ENCODE peak calls at places on chromosomes 12 and 14, in ten cellular contexts. Q, G, X, U, N, J, L, T, W and M are unnamed samples.

GRCh38 chr12:40726366-40726765 is 34.1 kb downstream of the CNTN1 start:
- DNase-seq in T (no peak), Q (no peak), J (no peak), L (no peak), N (no peak), X (no peak), U (no peak), G (no peak), W (no peak), M (no peak)

GRCh38 chr14:94153750-94154350 is 20.3 kb upstream of the PPP4R4 start:
- DNase-seq in J (no peak), U (no peak), T (no peak), X (no peak), L (no peak), W (no peak), G (no peak), N (no peak), Q (no peak), M (no peak)

GRCh38 chr12:26798013-26798412 is 35.0 kb downstream of the ITPR2 start:
- DNase-seq in L (peak), N (no peak), U (no peak), T (no peak), X (peak), W (no peak), J (no peak), Q (no peak), G (no peak), M (no peak)

GRCh38 chr14:77543637-77544334 is 45.2 kb upstream of the ISM2 start:
- DNase-seq in T (no peak), W (no peak), L (peak), J (no peak), U (no peak), N (no peak), Q (no peak), X (peak), G (no peak), M (no peak)

GRCh38 chr12:132160016-132160415 is 15.8 kb downstream of the NOC4L start:
- DNase-seq in T (no peak), L (no peak), J (peak), W (peak), Q (no peak), U (no peak), N (no peak), X (no peak), G (no peak), M (peak)

GRCh38 chr12:6273931-6274687 is 36.4 kb upstream of the PLEKHG6 start:
- DNase-seq in W (no peak), G (no peak), Q (no peak), X (no peak), J (no peak), N (no peak), T (no peak), L (no peak), U (no peak), M (no peak)

GRCh38 chr12:15563683-15564082 is 225.5 kb downstream of the EPS8 start:
- DNase-seq in J (no peak), U (peak), G (no peak), W (no peak), L (peak), Q (no peak), T (no peak), N (peak), X (peak), M (peak)

GRCh38 chr12:109601557-109601956 is 28.0 kb downstream of the MVK start:
- DNase-seq in J (no peak), U (no peak), L (no peak), G (no peak), Q (no peak), N (no peak), X (no peak), T (no peak), W (no peak), M (no peak)

GRCh38 chr14:50085570-50086315 is 30.6 kb downstream of the VCPKMT start:
- DNase-seq in X (peak), J (no peak), U (peak), Q (no peak), N (peak), L (peak), T (no peak), W (no peak), G (no peak), M (no peak)

GRCh38 chr14:62800577-62800976 is 244.7 kb downstream of the KCNH5 start:
- DNase-seq in N (no peak), G (no peak), X (no peak), J (no peak), Q (no peak), W (no peak), U (no peak), T (no peak), L (no peak), M (no peak)

GRCh38 chr14:60324837-60325236 is 75.8 kb downstream of the PPM1A start:
- DNase-seq in U (no peak), T (no peak), X (no peak), N (no peak), L (no peak), J (no peak), W (no peak), Q (no peak), G (no peak), M (no peak)

GRCh38 chr12:23005387-23005786 is 380.4 kb downstream of the ETNK1 start:
- DNase-seq in J (no peak), X (no peak), N (no peak), U (no peak), T (no peak), G (no peak), L (no peak), W (no peak), Q (no peak), M (no peak)

GRCh38 chr14:73494593-73494992 is 3.9 kb downstream of the RIOX1 start:
- DNase-seq in N (no peak), L (no peak), T (no peak), Q (no peak), J (no peak), X (no peak), W (no peak), G (no peak), U (no peak), M (no peak)

GRCh38 chr14:33990790-33991189 is 39.9 kb upstream of the EGLN3 start:
- DNase-seq in X (no peak), W (no peak), G (no peak), Q (no peak), T (no peak), J (no peak), N (no peak), L (no peak), U (no peak), M (no peak)

GRCh38 chr12:51751657-51752056 is 96.9 kb downstream of the FIGNL2 start:
- DNase-seq in U (no peak), L (peak), W (no peak), J (no peak), Q (no peak), N (no peak), T (no peak), G (peak), X (no peak), M (no peak)

GRCh38 chr12:107457536-107457935 is 228.1 kb upstream of the PWP1 start:
- DNase-seq in J (no peak), X (no peak), W (no peak), N (no peak), U (no peak), G (no peak), L (no peak), T (no peak), Q (no peak), M (no peak)

GRCh38 chr14:55780156-55780946 is 200.3 kb downstream of the KTN1 start:
- DNase-seq in J (no peak), G (peak), Q (no peak), T (no peak), U (peak), W (no peak), L (peak), N (peak), X (peak), M (no peak)

GRCh38 chr12:98646165-98646764 is 1.2 kb downstream of the APAF1 start:
- DNase-seq in X (peak), N (no peak), W (no peak), J (no peak), U (peak), G (no peak), T (no peak), L (peak), Q (no peak), M (no peak)

GRCh38 chr14:21825147-21825743 is 151.6 kb upstream of the OR4E1 start:
- DNase-seq in U (peak), L (peak), G (no peak), T (no peak), J (peak), N (no peak), Q (no peak), X (no peak), W (peak), M (no peak)

GRCh38 chr12:10175849-10176641 is 2.8 kb upstream of the TMEM52B start:
- DNase-seq in W (no peak), N (no peak), G (no peak), J (no peak), X (no peak), T (no peak), Q (no peak), U (peak), L (no peak), M (no peak)

GRCh38 chr14:97813556-97813955 is 1016.4 kb downstream of the VRK1 start:
- DNase-seq in L (no peak), N (no peak), U (no peak), W (no peak), Q (no peak), T (no peak), J (no peak), X (no peak), G (no peak), M (no peak)

GRCh38 chr14:50783542-50783941 is 47.4 kb downstream of the NIN start:
- DNase-seq in W (no peak), Q (no peak), T (no peak), U (no peak), X (no peak), L (no peak), G (no peak), N (no peak), J (no peak), M (no peak)

GRCh38 chr14:98705826-98706225 is 566.2 kb downstream of the BCL11B start:
- DNase-seq in L (no peak), Q (no peak), J (no peak), N (no peak), X (no peak), G (no peak), W (no peak), T (no peak), U (no peak), M (no peak)

GRCh38 chr12:104604070-104604994 is 147.6 kb downstream of the CHST11 start:
- DNase-seq in X (peak), G (peak), N (peak), T (no peak), L (peak), J (no peak), Q (no peak), W (no peak), U (peak), M (peak)

GRCh38 chr14:91357731-91358319 is 59.8 kb downstream of the CCDC88C start:
- DNase-seq in L (no peak), J (no peak), W (no peak), X (no peak), N (no peak), G (no peak), T (no peak), U (no peak), Q (no peak), M (no peak)

GRCh38 chr12:57521475-57522018 is 1.1 kb upstream of the MBD6 start:
- DNase-seq in G (peak), Q (no peak), T (no peak), X (peak), L (no peak), J (peak), W (peak), N (no peak), U (no peak), M (no peak)

GRCh38 chr12:47904647-47905312 is at the start of gene VDR:
- DNase-seq in L (peak), G (peak), Q (peak), X (peak), T (no peak), U (peak), J (peak), N (no peak), W (peak), M (peak)

GRCh38 chr12:119642986-119643385 is 24.9 kb upstream of the PRKAB1 start:
- DNase-seq in T (no peak), L (no peak), J (peak), G (no peak), W (peak), X (no peak), N (no peak), Q (no peak), U (no peak), M (no peak)

GRCh38 chr12:85920324-85920947 is 46.3 kb downstream of the NTS start:
- DNase-seq in J (no peak), Q (no peak), W (no peak), N (no peak), G (no peak), U (peak), T (no peak), L (peak), X (peak), M (no peak)
- TF ChIP-seq CTCF in J (peak), Q (peak), W (peak), N (no peak), G (peak), U (peak), T (peak), L (peak), X (peak), M (peak)

DNA sequence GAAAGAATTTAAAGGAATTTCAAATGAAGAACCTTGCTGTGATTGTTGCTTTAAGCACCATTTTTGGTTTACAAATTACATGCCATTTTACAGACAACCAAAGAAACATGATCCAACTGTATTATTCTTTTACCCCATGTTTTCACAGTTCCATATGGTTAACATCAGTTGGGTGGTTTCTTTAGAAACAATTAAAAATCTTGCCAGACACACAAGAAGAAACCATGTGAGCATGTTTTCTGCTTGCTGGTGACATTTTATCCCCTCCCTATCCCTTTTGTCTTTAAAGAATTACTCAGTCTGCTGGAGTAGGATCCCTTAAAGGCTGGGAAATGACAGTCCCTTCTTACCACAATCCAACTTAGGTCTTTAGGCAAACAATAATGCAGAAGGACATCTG is 121.8 kb upstream of the PLXNC1 start:
- DNase-seq in Q (no peak), G (no peak), W (no peak), J (no peak), L (no peak), N (no peak), X (no peak), U (no peak), T (no peak), M (no peak)
- TF ChIP-seq CTCF in Q (no peak), G (no peak), W (no peak), J (no peak), L (no peak), N (no peak), X (no peak), U (no peak), T (no peak), M (no peak)

GRCh38 chr12:4858385-4858784 is 51.3 kb upstream of the KCNA1 start:
- DNase-seq in N (no peak), G (peak), J (peak), W (peak), U (no peak), T (no peak), X (no peak), L (no peak), Q (peak), M (no peak)
- TF ChIP-seq CTCF in N (no peak), G (no peak), J (no peak), W (no peak), U (no peak), T (no peak), X (no peak), L (no peak), Q (peak), M (no peak)

GRCh38 chr14:66396165-66396564 is 90.0 kb upstream of the CCDC196 start:
- DNase-seq in J (no peak), X (no peak), Q (no peak), L (no peak), T (no peak), W (no peak), U (no peak), G (no peak), N (no peak), M (no peak)

GRCh38 chr14:66398437-66398836 is 87.7 kb upstream of the CCDC196 start:
- DNase-seq in U (no peak), L (no peak), Q (no peak), N (no peak), G (no peak), W (no peak), X (no peak), J (no peak), T (no peak), M (no peak)

DNA sequence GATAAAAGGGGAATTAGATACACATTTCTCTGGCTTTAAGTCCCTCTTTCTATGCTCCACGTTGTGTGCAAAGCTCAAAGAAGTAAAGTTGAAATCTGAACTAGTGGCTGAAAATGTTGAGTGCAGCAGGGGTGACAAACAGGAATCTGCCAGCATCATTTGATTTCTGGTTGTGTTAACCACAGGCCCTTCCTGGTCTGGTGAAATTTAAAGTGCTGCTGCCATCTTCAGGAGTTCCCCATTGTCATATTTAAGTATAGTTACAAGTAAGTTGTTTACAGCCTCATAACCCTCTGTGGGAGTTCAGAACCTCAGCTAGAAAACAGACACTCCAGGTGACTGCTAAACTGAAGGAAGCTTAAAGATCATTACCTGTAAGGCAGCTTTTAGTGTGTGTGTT is 90.9 kb upstream of the CCDC196 start:
- DNase-seq in L (no peak), X (no peak), W (no peak), G (no peak), T (no peak), N (no peak), J (no peak), U (peak), Q (no peak), M (no peak)
- TF ChIP-seq CTCF in L (no peak), X (no peak), W (no peak), G (no peak), T (no peak), N (no peak), J (no peak), U (no peak), Q (no peak), M (no peak)

DNA sequence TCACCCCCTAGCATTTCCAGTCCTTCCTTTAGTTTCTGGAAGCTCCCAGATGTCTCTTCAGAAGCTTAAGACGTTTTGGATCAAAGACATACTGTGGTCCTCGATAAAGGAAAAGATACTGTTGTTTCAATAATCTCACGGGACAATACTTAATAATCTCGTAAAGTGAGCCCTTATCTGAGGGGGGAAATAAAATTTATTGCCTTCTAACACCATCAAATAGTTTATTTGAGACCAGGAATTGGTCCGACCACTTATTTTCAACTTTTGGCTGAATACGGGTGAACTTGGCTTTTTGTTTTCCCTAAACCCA is 640 bp upstream of the G2E3 start:
- DNase-seq in N (no peak), G (no peak), W (no peak), U (no peak), X (no peak), T (no peak), L (no peak), Q (no peak), J (no peak), M (no peak)
- TF ChIP-seq CTCF in N (no peak), G (no peak), W (no peak), U (no peak), X (no peak), T (no peak), L (no peak), Q (no peak), J (no peak), M (no peak)